ENCODE peak calls at places on chromosomes 11 and 22, in eight cellular contexts. C is ovary; Y is neural crest cell; Z is dermis microvascular lymphatic vessel endothelial cell; W is stimulated activated effector memory CD8-positive, alpha-beta T cell treated with anti-CD3 and anti-CD28 coated beads, Interleukin-12 subunit alpha, Interleukin-12 subunit beta, amount 100 ng/mL, for 72 hours; A is KG1; D is thoracic aorta; N is sciatic nerve. V is an unnamed sample.
A peak's percentile ranks its signal among the peaks of the same experiment; 100 is the strongest.

GRCh38 chr11:67656278-67656922 is 5.9 kb upstream of the ACY3 start:
- DNase-seq in C (no peak), Y (no peak), Z (no peak), W (no peak), A (no peak), D (no peak), N (no peak), V (no peak)

GRCh38 chr11:14500181-14500651 is 605 bp upstream of the COPB1 start:
- DNase-seq in C (peak; percentile 23), Y (no peak), Z (peak; percentile 69), W (no peak), A (peak; percentile 52), D (no peak), N (no peak), V (peak; percentile 48)

GRCh38 chr11:82671451-82671850 is 62.2 kb downstream of the FAM181B start:
- DNase-seq in C (no peak), Y (no peak), Z (no peak), W (no peak), A (no peak), D (no peak), N (no peak), V (no peak)

GRCh38 chr22:50329236-50329635 is 2.4 kb upstream of the DENND6B start:
- DNase-seq in C (no peak), Y (no peak), Z (no peak), W (no peak), A (no peak), D (no peak), N (no peak), V (no peak)

GRCh38 chr22:44719586-44720368 is 17.8 kb downstream of the PRR5 start:
- DNase-seq in C (peak; percentile 53), Y (no peak), Z (no peak), W (no peak), A (no peak), D (no peak), N (no peak), V (no peak)

GRCh38 chr11:336666-337002 is 16.0 kb upstream of the IFITM3 start:
- DNase-seq in C (no peak), Y (no peak), Z (no peak), W (no peak), A (peak; percentile 32), D (no peak), N (peak; percentile 28), V (no peak)

GRCh38 chr11:132032555-132032954 is 662.1 kb downstream of the NTM start:
- DNase-seq in C (no peak), Y (no peak), Z (no peak), W (no peak), A (no peak), D (no peak), N (no peak), V (no peak)

GRCh38 chr11:122781378-122782040 is 56.8 kb upstream of the CRTAM start:
- DNase-seq in C (peak; percentile 82), Y (peak; percentile 91), Z (peak; percentile 90), W (peak; percentile 70), A (peak; percentile 48), D (peak; percentile 56), N (peak; percentile 93), V (peak; percentile 91)

GRCh38 chr11:92130432-92130831 is 94.2 kb upstream of the FAT3 start:
- DNase-seq in C (no peak), Y (no peak), Z (no peak), W (no peak), A (no peak), D (no peak), N (no peak), V (no peak)

GRCh38 chr11:32792948-32793475 is 1.4 kb downstream of the CCDC73 start:
- DNase-seq in C (peak; percentile 18), Y (peak; percentile 68), Z (peak; percentile 41), W (peak; percentile 43), A (peak; percentile 62), D (no peak), N (peak; percentile 76), V (peak; percentile 31)

GRCh38 chr22:48743601-48744282 is 1083.9 kb downstream of the BRD1 start:
- DNase-seq in C (no peak), Y (no peak), Z (no peak), W (no peak), A (no peak), D (no peak), N (peak; percentile 49), V (peak; percentile 10)

GRCh38 chr11:12361650-12362049 is 15.7 kb upstream of the PARVA start:
- DNase-seq in C (no peak), Y (no peak), Z (no peak), W (no peak), A (no peak), D (no peak), N (no peak), V (no peak)

GRCh38 chr11:33774356-33775063 is at the start of gene FBXO3:
- DNase-seq in C (peak; percentile 91), Y (peak; percentile 76), Z (peak; percentile 86), W (peak; percentile 57), A (peak; percentile 83), D (peak; percentile 52), N (peak; percentile 93), V (peak; percentile 92)

GRCh38 chr22:44828193-44828592 is 75.8 kb downstream of the ARHGAP8 start:
- DNase-seq in C (no peak), Y (peak; percentile 57), Z (no peak), W (peak; percentile 29), A (no peak), D (no peak), N (no peak), V (no peak)

GRCh38 chr11:11502303-11502828 is 119.4 kb downstream of the GALNT18 start:
- DNase-seq in C (no peak), Y (no peak), Z (no peak), W (no peak), A (no peak), D (no peak), N (no peak), V (no peak)

GRCh38 chr11:82722236-82722635 is 11.4 kb downstream of the FAM181B start:
- DNase-seq in C (no peak), Y (no peak), Z (no peak), W (no peak), A (no peak), D (no peak), N (no peak), V (no peak)

GRCh38 chr22:20646906-20647305 is 127.0 kb upstream of the SERPIND1 start:
- DNase-seq in C (no peak), Y (no peak), Z (no peak), W (no peak), A (no peak), D (no peak), N (peak; percentile 21), V (no peak)

GRCh38 chr11:104191124-104191523 is 27.2 kb upstream of the PDGFD start:
- DNase-seq in C (no peak), Y (no peak), Z (no peak), W (no peak), A (no peak), D (no peak), N (no peak), V (no peak)

GRCh38 chr11:83044958-83045712 is 26.6 kb downstream of the RAB30 start:
- DNase-seq in C (no peak), Y (no peak), Z (peak; percentile 82), W (no peak), A (no peak), D (no peak), N (no peak), V (no peak)

GRCh38 chr11:106959800-106960199 is 58.5 kb downstream of the GUCY1A2 start:
- DNase-seq in C (no peak), Y (no peak), Z (no peak), W (no peak), A (no peak), D (no peak), N (no peak), V (no peak)

GRCh38 chr11:68137833-68138232 is 16.6 kb upstream of the CHKA start:
- DNase-seq in C (no peak), Y (no peak), Z (no peak), W (no peak), A (no peak), D (no peak), N (no peak), V (no peak)

GRCh38 chr22:26416670-26417270 is 12.3 kb upstream of the ASPHD2 start:
- DNase-seq in C (no peak), Y (no peak), Z (no peak), W (no peak), A (no peak), D (no peak), N (peak; percentile 62), V (no peak)

GRCh38 chr11:77201991-77202841 is 74.2 kb downstream of the MYO7A start:
- DNase-seq in C (no peak), Y (no peak), Z (no peak), W (no peak), A (no peak), D (no peak), N (peak; percentile 42), V (peak; percentile 7)

GRCh38 chr11:29310016-29310415 is 706.8 kb downstream of the KCNA4 start:
- DNase-seq in C (no peak), Y (no peak), Z (peak; percentile 29), W (no peak), A (no peak), D (no peak), N (no peak), V (no peak)

GRCh38 chr11:56910785-56911184 is 77.9 kb upstream of the OR5AK2 start:
- DNase-seq in C (no peak), Y (no peak), Z (no peak), W (no peak), A (no peak), D (no peak), N (no peak), V (no peak)

GRCh38 chr11:129117595-129118350 is 74.4 kb downstream of the ARHGAP32 start:
- DNase-seq in C (peak; percentile 11), Y (peak; percentile 49), Z (peak; percentile 72), W (no peak), A (peak; percentile 60), D (no peak), N (no peak), V (peak; percentile 25)

GRCh38 chr11:101723371-101723770 is 139.6 kb upstream of the TRPC6 start:
- DNase-seq in C (no peak), Y (no peak), Z (no peak), W (no peak), A (no peak), D (no peak), N (no peak), V (no peak)

GRCh38 chr22:50698546-50698945 is 25.9 kb downstream of the SHANK3 start:
- DNase-seq in C (no peak), Y (no peak), Z (peak; percentile 72), W (no peak), A (no peak), D (no peak), N (peak; percentile 57), V (no peak)

GRCh38 chr11:66718320-66718971 is 10.6 kb downstream of the SPTBN2 start:
- DNase-seq in C (no peak), Y (no peak), Z (no peak), W (no peak), A (no peak), D (no peak), N (no peak), V (no peak)

GRCh38 chr11:3203221-3204043 is 15.2 kb downstream of the MRGPRG start:
- DNase-seq in C (no peak), Y (no peak), Z (no peak), W (no peak), A (no peak), D (no peak), N (no peak), V (peak; percentile 45)

GRCh38 chr22:30196141-30196866 is 50.3 kb downstream of the LIF start:
- DNase-seq in C (peak; percentile 46), Y (peak; percentile 23), Z (peak; percentile 93), W (peak; percentile 17), A (peak; percentile 41), D (peak; percentile 63), N (peak; percentile 88), V (peak; percentile 93)

V was measured in tibial artery.